ENCODE peak calls at places on chromosome 7, in four cellular contexts. One of them, this sample, is unnamed.

GRCh38 chr7:43584200-43584586 is 1.3 kb downstream of the STK17A start:
- DNase-seq in stromal cell of bone marrow: peak; percentile 38
- DNase-seq in activated gamma-delta T cell treated with Interleukin-2 at 50 U/mL for 16 hours: no peak
- DNase-seq in activated T-helper 1 cell treated with anti-CD3 and anti-CD28 coated beads, Interleukin-2, amount 50 U/mL, for 16 hours: no peak
- DNase-seq in this sample: no peak

GRCh38 chr7:150322833-150323681 is at the start of the genes ACTR3C and LRRC61:
- DNase-seq in stromal cell of bone marrow: no peak
- DNase-seq in activated gamma-delta T cell treated with Interleukin-2 at 50 U/mL for 16 hours: peak; percentile 59
- DNase-seq in activated T-helper 1 cell treated with anti-CD3 and anti-CD28 coated beads, Interleukin-2, amount 50 U/mL, for 16 hours: peak; percentile 36
- DNase-seq in this sample: peak; percentile 54

GRCh38 chr7:134777908-134778580 is 1.4 kb upstream of the CALD1 start:
- DNase-seq in stromal cell of bone marrow: no peak
- DNase-seq in activated gamma-delta T cell treated with Interleukin-2 at 50 U/mL for 16 hours: no peak
- DNase-seq in activated T-helper 1 cell treated with anti-CD3 and anti-CD28 coated beads, Interleukin-2, amount 50 U/mL, for 16 hours: no peak
- DNase-seq in this sample: no peak

GRCh38 chr7:53209129-53209528 is 173.7 kb downstream of the POM121L12 start:
- DNase-seq in stromal cell of bone marrow: no peak
- DNase-seq in activated gamma-delta T cell treated with Interleukin-2 at 50 U/mL for 16 hours: no peak
- DNase-seq in activated T-helper 1 cell treated with anti-CD3 and anti-CD28 coated beads, Interleukin-2, amount 50 U/mL, for 16 hours: no peak
- DNase-seq in this sample: no peak

GRCh38 chr7:33905389-33906032 is at the start of gene BMPER:
- DNase-seq in stromal cell of bone marrow: no peak
- DNase-seq in activated gamma-delta T cell treated with Interleukin-2 at 50 U/mL for 16 hours: no peak
- DNase-seq in activated T-helper 1 cell treated with anti-CD3 and anti-CD28 coated beads, Interleukin-2, amount 50 U/mL, for 16 hours: no peak
- DNase-seq in this sample: no peak

GRCh38 chr7:128691227-128691626 is 19.1 kb downstream of the GARIN1A start:
- DNase-seq in stromal cell of bone marrow: no peak
- DNase-seq in activated gamma-delta T cell treated with Interleukin-2 at 50 U/mL for 16 hours: no peak
- DNase-seq in activated T-helper 1 cell treated with anti-CD3 and anti-CD28 coated beads, Interleukin-2, amount 50 U/mL, for 16 hours: no peak
- DNase-seq in this sample: no peak

GRCh38 chr7:103628742-103629141 is 182.7 kb upstream of the SLC26A5 start:
- DNase-seq in stromal cell of bone marrow: no peak
- DNase-seq in activated gamma-delta T cell treated with Interleukin-2 at 50 U/mL for 16 hours: no peak
- DNase-seq in activated T-helper 1 cell treated with anti-CD3 and anti-CD28 coated beads, Interleukin-2, amount 50 U/mL, for 16 hours: no peak
- DNase-seq in this sample: no peak

GRCh38 chr7:106358103-106358663 is 73.4 kb upstream of the NAMPT start:
- DNase-seq in stromal cell of bone marrow: peak; percentile 59
- DNase-seq in activated gamma-delta T cell treated with Interleukin-2 at 50 U/mL for 16 hours: no peak
- DNase-seq in activated T-helper 1 cell treated with anti-CD3 and anti-CD28 coated beads, Interleukin-2, amount 50 U/mL, for 16 hours: no peak
- DNase-seq in this sample: no peak

GRCh38 chr7:133693281-133693680 is 433.9 kb upstream of the LRGUK start:
- DNase-seq in stromal cell of bone marrow: no peak
- DNase-seq in activated gamma-delta T cell treated with Interleukin-2 at 50 U/mL for 16 hours: no peak
- DNase-seq in activated T-helper 1 cell treated with anti-CD3 and anti-CD28 coated beads, Interleukin-2, amount 50 U/mL, for 16 hours: no peak
- DNase-seq in this sample: no peak

GRCh38 chr7:37310322-37311080 is 138.2 kb downstream of the ELMO1 start:
- DNase-seq in stromal cell of bone marrow: no peak
- DNase-seq in activated gamma-delta T cell treated with Interleukin-2 at 50 U/mL for 16 hours: no peak
- DNase-seq in activated T-helper 1 cell treated with anti-CD3 and anti-CD28 coated beads, Interleukin-2, amount 50 U/mL, for 16 hours: no peak
- DNase-seq in this sample: no peak

GRCh38 chr7:20561908-20562307 is 53.6 kb upstream of the ABCB5 start:
- DNase-seq in stromal cell of bone marrow: no peak
- DNase-seq in activated gamma-delta T cell treated with Interleukin-2 at 50 U/mL for 16 hours: no peak
- DNase-seq in activated T-helper 1 cell treated with anti-CD3 and anti-CD28 coated beads, Interleukin-2, amount 50 U/mL, for 16 hours: no peak
- DNase-seq in this sample: no peak

GRCh38 chr7:77416621-77417371 is 647 bp upstream of the GSAP start:
- DNase-seq in stromal cell of bone marrow: no peak
- DNase-seq in activated gamma-delta T cell treated with Interleukin-2 at 50 U/mL for 16 hours: no peak
- DNase-seq in activated T-helper 1 cell treated with anti-CD3 and anti-CD28 coated beads, Interleukin-2, amount 50 U/mL, for 16 hours: no peak
- DNase-seq in this sample: no peak

GRCh38 chr7:50393076-50393475 is 57.1 kb downstream of the FIGNL1 start:
- DNase-seq in stromal cell of bone marrow: no peak
- DNase-seq in activated gamma-delta T cell treated with Interleukin-2 at 50 U/mL for 16 hours: no peak
- DNase-seq in activated T-helper 1 cell treated with anti-CD3 and anti-CD28 coated beads, Interleukin-2, amount 50 U/mL, for 16 hours: peak; percentile 37
- DNase-seq in this sample: peak; percentile 23

GRCh38 chr7:25062380-25062779 is 62.7 kb downstream of the CYCS start:
- DNase-seq in stromal cell of bone marrow: no peak
- DNase-seq in activated gamma-delta T cell treated with Interleukin-2 at 50 U/mL for 16 hours: no peak
- DNase-seq in activated T-helper 1 cell treated with anti-CD3 and anti-CD28 coated beads, Interleukin-2, amount 50 U/mL, for 16 hours: no peak
- DNase-seq in this sample: no peak

GRCh38 chr7:35722054-35722849 is 27.3 kb upstream of the HERPUD2 start:
- DNase-seq in stromal cell of bone marrow: no peak
- DNase-seq in activated gamma-delta T cell treated with Interleukin-2 at 50 U/mL for 16 hours: no peak
- DNase-seq in activated T-helper 1 cell treated with anti-CD3 and anti-CD28 coated beads, Interleukin-2, amount 50 U/mL, for 16 hours: no peak
- DNase-seq in this sample: no peak

GRCh38 chr7:76358053-76358477 is 726 bp downstream of the YWHAG start:
- DNase-seq in stromal cell of bone marrow: no peak
- DNase-seq in activated gamma-delta T cell treated with Interleukin-2 at 50 U/mL for 16 hours: peak; percentile 36
- DNase-seq in activated T-helper 1 cell treated with anti-CD3 and anti-CD28 coated beads, Interleukin-2, amount 50 U/mL, for 16 hours: peak; percentile 33
- DNase-seq in this sample: peak; percentile 29

GRCh38 chr7:75971961-75972763 is 22.2 kb downstream of the TMEM120A start:
- DNase-seq in stromal cell of bone marrow: no peak
- DNase-seq in activated gamma-delta T cell treated with Interleukin-2 at 50 U/mL for 16 hours: no peak
- DNase-seq in activated T-helper 1 cell treated with anti-CD3 and anti-CD28 coated beads, Interleukin-2, amount 50 U/mL, for 16 hours: no peak
- DNase-seq in this sample: no peak

GRCh38 chr7:2082357-2083038 is 150.2 kb downstream of the MAD1L1 start:
- DNase-seq in stromal cell of bone marrow: peak; percentile 72
- DNase-seq in activated gamma-delta T cell treated with Interleukin-2 at 50 U/mL for 16 hours: no peak
- DNase-seq in activated T-helper 1 cell treated with anti-CD3 and anti-CD28 coated beads, Interleukin-2, amount 50 U/mL, for 16 hours: no peak
- DNase-seq in this sample: no peak

GRCh38 chr7:22219036-22219435 is 137.9 kb downstream of the RAPGEF5 start:
- DNase-seq in stromal cell of bone marrow: no peak
- DNase-seq in activated gamma-delta T cell treated with Interleukin-2 at 50 U/mL for 16 hours: no peak
- DNase-seq in activated T-helper 1 cell treated with anti-CD3 and anti-CD28 coated beads, Interleukin-2, amount 50 U/mL, for 16 hours: no peak
- DNase-seq in this sample: no peak

GRCh38 chr7:16422100-16422430 is 727 bp upstream of the CRPPA start:
- DNase-seq in stromal cell of bone marrow: no peak
- DNase-seq in activated gamma-delta T cell treated with Interleukin-2 at 50 U/mL for 16 hours: no peak
- DNase-seq in activated T-helper 1 cell treated with anti-CD3 and anti-CD28 coated beads, Interleukin-2, amount 50 U/mL, for 16 hours: no peak
- DNase-seq in this sample: no peak

GRCh38 chr7:51289608-51290370 is 26.8 kb downstream of the COBL start:
- DNase-seq in stromal cell of bone marrow: no peak
- DNase-seq in activated gamma-delta T cell treated with Interleukin-2 at 50 U/mL for 16 hours: no peak
- DNase-seq in activated T-helper 1 cell treated with anti-CD3 and anti-CD28 coated beads, Interleukin-2, amount 50 U/mL, for 16 hours: no peak
- DNase-seq in this sample: no peak

GRCh38 chr7:95646350-95646749 is 50.0 kb upstream of the PDK4 start:
- DNase-seq in stromal cell of bone marrow: no peak
- DNase-seq in activated gamma-delta T cell treated with Interleukin-2 at 50 U/mL for 16 hours: no peak
- DNase-seq in activated T-helper 1 cell treated with anti-CD3 and anti-CD28 coated beads, Interleukin-2, amount 50 U/mL, for 16 hours: no peak
- DNase-seq in this sample: no peak

GRCh38 chr7:29038463-29038862 is 80.3 kb upstream of the TRIL start:
- DNase-seq in stromal cell of bone marrow: no peak
- DNase-seq in activated gamma-delta T cell treated with Interleukin-2 at 50 U/mL for 16 hours: no peak
- DNase-seq in activated T-helper 1 cell treated with anti-CD3 and anti-CD28 coated beads, Interleukin-2, amount 50 U/mL, for 16 hours: no peak
- DNase-seq in this sample: no peak

GRCh38 chr7:8638076-8638475 is 204.7 kb downstream of the NXPH1 start:
- DNase-seq in stromal cell of bone marrow: no peak
- DNase-seq in activated gamma-delta T cell treated with Interleukin-2 at 50 U/mL for 16 hours: no peak
- DNase-seq in activated T-helper 1 cell treated with anti-CD3 and anti-CD28 coated beads, Interleukin-2, amount 50 U/mL, for 16 hours: no peak
- DNase-seq in this sample: no peak

GRCh38 chr7:87671-88070 is 104.7 kb upstream of the FAM20C start:
- DNase-seq in stromal cell of bone marrow: no peak
- DNase-seq in activated gamma-delta T cell treated with Interleukin-2 at 50 U/mL for 16 hours: no peak
- DNase-seq in activated T-helper 1 cell treated with anti-CD3 and anti-CD28 coated beads, Interleukin-2, amount 50 U/mL, for 16 hours: no peak
- DNase-seq in this sample: no peak

GRCh38 chr7:13226385-13226784 is 539.0 kb downstream of the ARL4A start:
- DNase-seq in stromal cell of bone marrow: no peak
- DNase-seq in activated gamma-delta T cell treated with Interleukin-2 at 50 U/mL for 16 hours: no peak
- DNase-seq in activated T-helper 1 cell treated with anti-CD3 and anti-CD28 coated beads, Interleukin-2, amount 50 U/mL, for 16 hours: no peak
- DNase-seq in this sample: no peak

GRCh38 chr7:17495655-17496396 is 197.4 kb downstream of the AHR start:
- DNase-seq in stromal cell of bone marrow: no peak
- DNase-seq in activated gamma-delta T cell treated with Interleukin-2 at 50 U/mL for 16 hours: no peak
- DNase-seq in activated T-helper 1 cell treated with anti-CD3 and anti-CD28 coated beads, Interleukin-2, amount 50 U/mL, for 16 hours: no peak
- DNase-seq in this sample: no peak

GRCh38 chr7:4406288-4407058 is 275.6 kb upstream of the FOXK1 start:
- DNase-seq in stromal cell of bone marrow: no peak
- DNase-seq in activated gamma-delta T cell treated with Interleukin-2 at 50 U/mL for 16 hours: no peak
- DNase-seq in activated T-helper 1 cell treated with anti-CD3 and anti-CD28 coated beads, Interleukin-2, amount 50 U/mL, for 16 hours: no peak
- DNase-seq in this sample: no peak

GRCh38 chr7:105854516-105854915 is 21.9 kb downstream of the ATXN7L1 start:
- DNase-seq in stromal cell of bone marrow: no peak
- DNase-seq in activated gamma-delta T cell treated with Interleukin-2 at 50 U/mL for 16 hours: no peak
- DNase-seq in activated T-helper 1 cell treated with anti-CD3 and anti-CD28 coated beads, Interleukin-2, amount 50 U/mL, for 16 hours: no peak
- DNase-seq in this sample: no peak

GRCh38 chr7:102024769-102025391 is 207.5 kb downstream of the CUX1 start:
- DNase-seq in stromal cell of bone marrow: no peak
- DNase-seq in activated gamma-delta T cell treated with Interleukin-2 at 50 U/mL for 16 hours: no peak
- DNase-seq in activated T-helper 1 cell treated with anti-CD3 and anti-CD28 coated beads, Interleukin-2, amount 50 U/mL, for 16 hours: no peak
- DNase-seq in this sample: no peak

GRCh38 chr7:132130497-132130896 is 445.8 kb downstream of the PLXNA4 start:
- DNase-seq in stromal cell of bone marrow: no peak
- DNase-seq in activated gamma-delta T cell treated with Interleukin-2 at 50 U/mL for 16 hours: no peak
- DNase-seq in activated T-helper 1 cell treated with anti-CD3 and anti-CD28 coated beads, Interleukin-2, amount 50 U/mL, for 16 hours: no peak
- DNase-seq in this sample: no peak